ENCODE peak calls at places on chromosomes 2 and 18, in five cellular contexts. One of them, this sample, is unnamed.

GRCh38 chr2:28390857-28391563 is 1.6 kb upstream of the FOSL2 start:
- DNase-seq in left ventricle myocardium inferior: peak; percentile 90
- DNase-seq in nephron progenitor cell: peak; percentile 67
- DNase-seq in brain microvascular endothelial cell: peak; percentile 74
- DNase-seq in mucosa of descending colon: peak; percentile 90
- DNase-seq in this sample: no peak

GRCh38 chr2:54673501-54673998 is 49.9 kb upstream of the EML6 start:
- DNase-seq in mucosa of descending colon: peak; percentile 78
- DNase-seq in brain microvascular endothelial cell: no peak
- DNase-seq in nephron progenitor cell: no peak
- DNase-seq in left ventricle myocardium inferior: peak; percentile 87
- DNase-seq in this sample: peak; percentile 82

GRCh38 chr2:71880846-71881610 is 266.6 kb downstream of the CYP26B1 start:
- DNase-seq in left ventricle myocardium inferior: peak; percentile 58
- DNase-seq in nephron progenitor cell: no peak
- DNase-seq in mucosa of descending colon: peak; percentile 38
- DNase-seq in brain microvascular endothelial cell: peak; percentile 52
- DNase-seq in this sample: no peak

GRCh38 chr2:95017836-95018235 is 7.7 kb upstream of the MAL start:
- DNase-seq in brain microvascular endothelial cell: no peak
- DNase-seq in left ventricle myocardium inferior: no peak
- DNase-seq in mucosa of descending colon: no peak
- DNase-seq in nephron progenitor cell: no peak
- DNase-seq in this sample: no peak

GRCh38 chr18:13611058-13611615 is 115.2 kb downstream of the FAM210A start:
- DNase-seq in mucosa of descending colon: no peak
- DNase-seq in left ventricle myocardium inferior: peak; percentile 67
- DNase-seq in nephron progenitor cell: no peak
- DNase-seq in brain microvascular endothelial cell: peak; percentile 66
- DNase-seq in this sample: peak; percentile 72

GRCh38 chr2:215505044-215505786 is 69.3 kb upstream of the FN1 start:
- DNase-seq in left ventricle myocardium inferior: no peak
- DNase-seq in nephron progenitor cell: no peak
- DNase-seq in brain microvascular endothelial cell: peak; percentile 81
- DNase-seq in mucosa of descending colon: no peak
- DNase-seq in this sample: no peak

GRCh38 chr2:52416340-52416739 is 1351.3 kb upstream of the CHAC2 start:
- DNase-seq in mucosa of descending colon: no peak
- DNase-seq in brain microvascular endothelial cell: no peak
- DNase-seq in nephron progenitor cell: no peak
- DNase-seq in left ventricle myocardium inferior: no peak
- DNase-seq in this sample: no peak

GRCh38 chr2:127382836-127383235 is 4.9 kb downstream of the MAP3K2 start:
- DNase-seq in mucosa of descending colon: no peak
- DNase-seq in brain microvascular endothelial cell: no peak
- DNase-seq in left ventricle myocardium inferior: no peak
- DNase-seq in nephron progenitor cell: no peak
- DNase-seq in this sample: no peak

GRCh38 chr2:140658766-140659165 is 1472.0 kb downstream of the LRP1B start:
- DNase-seq in brain microvascular endothelial cell: no peak
- DNase-seq in nephron progenitor cell: no peak
- DNase-seq in left ventricle myocardium inferior: no peak
- DNase-seq in mucosa of descending colon: no peak
- DNase-seq in this sample: no peak

GRCh38 chr2:236022128-236022527 is 146.1 kb downstream of the GBX2 start:
- DNase-seq in mucosa of descending colon: no peak
- DNase-seq in left ventricle myocardium inferior: no peak
- DNase-seq in brain microvascular endothelial cell: no peak
- DNase-seq in nephron progenitor cell: no peak
- DNase-seq in this sample: no peak

GRCh38 chr2:8049111-8049720 is 632.6 kb upstream of the ID2 start:
- DNase-seq in nephron progenitor cell: no peak
- DNase-seq in left ventricle myocardium inferior: no peak
- DNase-seq in mucosa of descending colon: no peak
- DNase-seq in brain microvascular endothelial cell: no peak
- DNase-seq in this sample: no peak

GRCh38 chr2:1004398-1004797 is 53.7 kb downstream of the SNTG2 start:
- DNase-seq in brain microvascular endothelial cell: no peak
- DNase-seq in left ventricle myocardium inferior: no peak
- DNase-seq in nephron progenitor cell: no peak
- DNase-seq in mucosa of descending colon: no peak
- DNase-seq in this sample: no peak

GRCh38 chr2:69997296-69998184 is 36.1 kb upstream of the ASPRV1 start:
- DNase-seq in nephron progenitor cell: no peak
- DNase-seq in left ventricle myocardium inferior: no peak
- DNase-seq in brain microvascular endothelial cell: peak; percentile 27
- DNase-seq in mucosa of descending colon: peak; percentile 26
- DNase-seq in this sample: peak; percentile 43

GRCh38 chr2:38264649-38265322 is 112.3 kb downstream of the ATL2 start:
- DNase-seq in left ventricle myocardium inferior: no peak
- DNase-seq in brain microvascular endothelial cell: no peak
- DNase-seq in mucosa of descending colon: no peak
- DNase-seq in nephron progenitor cell: no peak
- DNase-seq in this sample: no peak

GRCh38 chr2:186713664-186714063 is 19.8 kb downstream of the FAM171B start:
- DNase-seq in mucosa of descending colon: no peak
- DNase-seq in brain microvascular endothelial cell: no peak
- DNase-seq in left ventricle myocardium inferior: no peak
- DNase-seq in nephron progenitor cell: no peak
- DNase-seq in this sample: no peak

GRCh38 chr2:226487573-226487972 is 312.0 kb downstream of the IRS1 start:
- DNase-seq in brain microvascular endothelial cell: no peak
- DNase-seq in nephron progenitor cell: no peak
- DNase-seq in left ventricle myocardium inferior: no peak
- DNase-seq in mucosa of descending colon: no peak
- DNase-seq in this sample: no peak

GRCh38 chr18:74446178-74446577 is 10.9 kb downstream of the DIPK1C start:
- DNase-seq in nephron progenitor cell: no peak
- DNase-seq in mucosa of descending colon: no peak
- DNase-seq in brain microvascular endothelial cell: no peak
- DNase-seq in left ventricle myocardium inferior: no peak
- DNase-seq in this sample: no peak

GRCh38 chr2:84924173-84925106 is 19.0 kb downstream of the TMSB10 start:
- DNase-seq in brain microvascular endothelial cell: peak; percentile 33
- DNase-seq in nephron progenitor cell: no peak
- DNase-seq in left ventricle myocardium inferior: no peak
- DNase-seq in mucosa of descending colon: peak; percentile 56
- DNase-seq in this sample: peak; percentile 82

GRCh38 chr2:142041105-142041504 is 89.7 kb downstream of the LRP1B start:
- DNase-seq in brain microvascular endothelial cell: no peak
- DNase-seq in mucosa of descending colon: no peak
- DNase-seq in nephron progenitor cell: no peak
- DNase-seq in left ventricle myocardium inferior: no peak
- DNase-seq in this sample: no peak

GRCh38 chr18:28043631-28044030 is 133.3 kb downstream of the CDH2 start:
- DNase-seq in left ventricle myocardium inferior: no peak
- DNase-seq in brain microvascular endothelial cell: no peak
- DNase-seq in nephron progenitor cell: no peak
- DNase-seq in mucosa of descending colon: no peak
- DNase-seq in this sample: no peak

GRCh38 chr2:133753665-133754064 is 185.4 kb upstream of the NCKAP5 start:
- DNase-seq in left ventricle myocardium inferior: no peak
- DNase-seq in brain microvascular endothelial cell: no peak
- DNase-seq in mucosa of descending colon: no peak
- DNase-seq in nephron progenitor cell: no peak
- DNase-seq in this sample: no peak

GRCh38 chr18:44341759-44342158 is 338.9 kb upstream of the SETBP1 start:
- DNase-seq in mucosa of descending colon: no peak
- DNase-seq in nephron progenitor cell: no peak
- DNase-seq in brain microvascular endothelial cell: no peak
- DNase-seq in left ventricle myocardium inferior: no peak
- DNase-seq in this sample: no peak
- TF ChIP-seq CTCF in mucosa of descending colon: no peak
- TF ChIP-seq CTCF in nephron progenitor cell: no peak
- TF ChIP-seq CTCF in brain microvascular endothelial cell: no peak
- TF ChIP-seq CTCF in left ventricle myocardium inferior: no peak
- TF ChIP-seq CTCF in this sample: no peak

GRCh38 chr18:24402209-24402785 is 4.7 kb upstream of the OSBPL1A start:
- DNase-seq in mucosa of descending colon: no peak
- DNase-seq in brain microvascular endothelial cell: no peak
- DNase-seq in nephron progenitor cell: no peak
- DNase-seq in left ventricle myocardium inferior: no peak
- DNase-seq in this sample: peak; percentile 43
- TF ChIP-seq CTCF in mucosa of descending colon: no peak
- TF ChIP-seq CTCF in brain microvascular endothelial cell: peak; percentile 48
- TF ChIP-seq CTCF in nephron progenitor cell: no peak
- TF ChIP-seq CTCF in left ventricle myocardium inferior: peak; percentile 40
- TF ChIP-seq CTCF in this sample: no peak

GRCh38 chr2:170966648-170967396 is 37.8 kb downstream of the GORASP2 start:
- DNase-seq in nephron progenitor cell: peak; percentile 21
- DNase-seq in brain microvascular endothelial cell: no peak
- DNase-seq in left ventricle myocardium inferior: no peak
- DNase-seq in mucosa of descending colon: no peak
- DNase-seq in this sample: peak; percentile 16
- TF ChIP-seq CTCF in nephron progenitor cell: peak; percentile 21
- TF ChIP-seq CTCF in brain microvascular endothelial cell: peak; percentile 33
- TF ChIP-seq CTCF in left ventricle myocardium inferior: no peak
- TF ChIP-seq CTCF in mucosa of descending colon: no peak
- TF ChIP-seq CTCF in this sample: peak; percentile 32

DNA sequence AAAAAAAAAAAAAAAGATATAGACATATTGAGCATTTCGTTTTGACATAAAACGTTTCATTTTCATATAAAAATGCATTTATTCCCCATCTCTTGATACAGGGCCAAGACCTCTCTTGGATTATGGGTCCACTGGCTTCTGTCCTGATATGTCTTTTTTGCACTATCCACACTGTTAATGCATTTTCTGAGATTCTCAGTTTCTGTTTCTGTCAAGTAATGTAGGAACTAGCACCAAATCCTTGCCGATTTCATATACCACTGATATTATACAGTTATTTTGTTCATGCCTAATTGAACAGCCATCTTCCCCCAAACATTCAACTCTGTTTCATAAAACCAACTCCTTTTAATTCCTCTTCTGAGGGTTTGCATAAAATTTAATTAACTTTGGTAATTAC is 47.0 kb downstream of the HPCAL1 start:
- DNase-seq in left ventricle myocardium inferior: no peak
- DNase-seq in nephron progenitor cell: no peak
- DNase-seq in mucosa of descending colon: no peak
- DNase-seq in brain microvascular endothelial cell: no peak
- DNase-seq in this sample: no peak
- TF ChIP-seq CTCF in left ventricle myocardium inferior: no peak
- TF ChIP-seq CTCF in nephron progenitor cell: no peak
- TF ChIP-seq CTCF in mucosa of descending colon: no peak
- TF ChIP-seq CTCF in brain microvascular endothelial cell: no peak
- TF ChIP-seq CTCF in this sample: no peak

GRCh38 chr2:66438498-66439290 is 3.8 kb downstream of the MEIS1 start:
- DNase-seq in nephron progenitor cell: no peak
- DNase-seq in mucosa of descending colon: no peak
- DNase-seq in brain microvascular endothelial cell: no peak
- DNase-seq in left ventricle myocardium inferior: no peak
- DNase-seq in this sample: no peak
- TF ChIP-seq CTCF in nephron progenitor cell: no peak
- TF ChIP-seq CTCF in mucosa of descending colon: no peak
- TF ChIP-seq CTCF in brain microvascular endothelial cell: no peak
- TF ChIP-seq CTCF in left ventricle myocardium inferior: no peak
- TF ChIP-seq CTCF in this sample: no peak

GRCh38 chr2:231411237-231411636 is 15.7 kb downstream of the B3GNT7 start:
- DNase-seq in mucosa of descending colon: no peak
- DNase-seq in brain microvascular endothelial cell: no peak
- DNase-seq in nephron progenitor cell: no peak
- DNase-seq in left ventricle myocardium inferior: no peak
- DNase-seq in this sample: no peak

GRCh38 chr2:231412616-231412963 is 17.1 kb downstream of the B3GNT7 start:
- DNase-seq in left ventricle myocardium inferior: no peak
- DNase-seq in brain microvascular endothelial cell: no peak
- DNase-seq in nephron progenitor cell: no peak
- DNase-seq in mucosa of descending colon: no peak
- DNase-seq in this sample: no peak

GRCh38 chr2:231410293-231411004 is 14.9 kb downstream of the B3GNT7 start:
- DNase-seq in mucosa of descending colon: peak; percentile 70
- DNase-seq in left ventricle myocardium inferior: no peak
- DNase-seq in brain microvascular endothelial cell: no peak
- DNase-seq in nephron progenitor cell: no peak
- DNase-seq in this sample: peak; percentile 28

GRCh38 chr2:231413456-231413855 is 17.9 kb downstream of the B3GNT7 start:
- DNase-seq in mucosa of descending colon: no peak
- DNase-seq in left ventricle myocardium inferior: no peak
- DNase-seq in nephron progenitor cell: no peak
- DNase-seq in brain microvascular endothelial cell: no peak
- DNase-seq in this sample: no peak

DNA sequence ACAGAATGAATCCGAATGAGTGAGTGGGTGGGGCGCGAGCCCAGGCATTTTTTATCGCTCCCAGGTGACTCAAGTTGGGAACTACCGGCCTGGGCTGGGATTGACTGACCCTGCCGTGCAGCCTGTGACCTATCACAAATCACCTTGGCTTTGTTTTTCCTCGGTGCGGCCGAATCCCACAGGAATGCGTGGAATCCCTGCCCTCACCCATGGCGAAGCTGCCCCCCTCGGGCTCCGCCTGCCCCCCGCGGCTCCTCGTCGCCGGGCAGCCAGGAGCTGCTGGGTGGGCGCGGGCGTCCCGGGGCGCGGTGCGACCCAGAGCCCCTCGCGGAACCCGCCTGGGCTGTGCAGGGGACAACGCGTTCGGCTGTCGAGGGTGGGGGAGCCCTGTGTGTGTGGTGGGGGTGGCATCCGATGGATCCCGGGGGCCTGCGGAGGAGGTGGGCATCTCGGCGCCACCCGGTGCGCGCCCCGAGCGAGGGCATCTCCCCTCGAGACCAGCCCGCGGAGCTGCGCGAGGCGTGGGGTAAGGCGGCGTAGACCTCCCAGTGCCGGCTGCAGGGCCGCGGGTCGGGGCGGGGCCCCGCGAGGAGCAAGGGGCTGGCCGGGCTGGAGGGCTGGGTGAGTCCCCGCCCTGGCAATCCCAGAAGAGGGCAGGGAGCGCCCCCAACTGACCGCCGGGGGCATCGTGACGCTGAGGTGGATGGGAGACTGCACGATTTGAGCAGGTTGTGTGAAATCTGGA is 16.5 kb downstream of the B3GNT7 start:
- DNase-seq in brain microvascular endothelial cell: peak; percentile 73
- DNase-seq in mucosa of descending colon: peak; percentile 96
- DNase-seq in left ventricle myocardium inferior: peak; percentile 84
- DNase-seq in nephron progenitor cell: peak; percentile 92
- DNase-seq in this sample: peak; percentile 88
- TF ChIP-seq CTCF in brain microvascular endothelial cell: peak; percentile 90
- TF ChIP-seq CTCF in mucosa of descending colon: peak; percentile 83
- TF ChIP-seq CTCF in left ventricle myocardium inferior: peak; percentile 90
- TF ChIP-seq CTCF in nephron progenitor cell: peak; percentile 86
- TF ChIP-seq CTCF in this sample: peak; percentile 85

This sample was measured in activated CD8-positive, alpha-beta T cell treated with anti-CD3 and anti-CD28 coated beads for 36 hours.